ENCODE peak calls at places on chromosomes 3 and 15, in eight cellular contexts. I, J, L, S, Y, Q, D and E are unnamed samples.

GRCh38 chr3:107450254-107450653 is 72.5 kb upstream of the BBX start:
- DNase-seq in I (no peak), J (no peak), L (peak), S (no peak), Y (no peak), Q (no peak), D (no peak), E (peak)

GRCh38 chr3:107429330-107430181 is 52.3 kb downstream of the CCDC54 start:
- DNase-seq in I (peak), J (peak), L (peak), S (peak), Y (no peak), Q (peak), D (peak), E (peak)

GRCh38 chr3:15997274-15997943 is 177.1 kb upstream of the GALNT15 start:
- DNase-seq in I (peak), J (no peak), L (peak), S (no peak), Y (peak), Q (no peak), D (no peak), E (no peak)

GRCh38 chr3:55065331-55065730 is 137.5 kb upstream of the LRTM1 start:
- DNase-seq in I (no peak), J (peak), L (no peak), S (no peak), Y (no peak), Q (no peak), D (peak), E (no peak)

GRCh38 chr3:70916375-70917055 is 604.1 kb upstream of the MDFIC2 start:
- DNase-seq in I (no peak), J (no peak), L (peak), S (no peak), Y (no peak), Q (peak), D (no peak), E (peak)

GRCh38 chr3:129827765-129828164 is 65.7 kb downstream of the TMCC1 start:
- DNase-seq in I (peak), J (no peak), L (no peak), S (no peak), Y (peak), Q (no peak), D (no peak), E (no peak)

GRCh38 chr15:34271493-34271892 is 46.7 kb downstream of the EMC4 start:
- DNase-seq in I (no peak), J (no peak), L (peak), S (peak), Y (no peak), Q (peak), D (no peak), E (peak)

GRCh38 chr3:120446891-120447668 is 3.7 kb downstream of the FSTL1 start:
- DNase-seq in I (no peak), J (no peak), L (no peak), S (no peak), Y (no peak), Q (no peak), D (no peak), E (no peak)

GRCh38 chr3:99505646-99506269 is 132.6 kb upstream of the COL8A1 start:
- DNase-seq in I (peak), J (peak), L (peak), S (peak), Y (peak), Q (no peak), D (no peak), E (peak)

GRCh38 chr15:67907175-67907723 is 67.4 kb upstream of the RNU6-1 start:
- DNase-seq in I (no peak), J (no peak), L (no peak), S (no peak), Y (no peak), Q (no peak), D (no peak), E (no peak)

GRCh38 chr3:68033850-68034249 is 379.4 kb upstream of the SUCLG2 start:
- DNase-seq in I (no peak), J (no peak), L (no peak), S (no peak), Y (no peak), Q (no peak), D (no peak), E (no peak)

GRCh38 chr3:124281453-124282316 is 289.8 kb upstream of the ROPN1 start:
- DNase-seq in I (peak), J (peak), L (peak), S (peak), Y (no peak), Q (peak), D (peak), E (peak)

GRCh38 chr15:58752716-58753115 is 3.2 kb upstream of the ADAM10 start:
- DNase-seq in I (no peak), J (no peak), L (no peak), S (no peak), Y (no peak), Q (no peak), D (no peak), E (no peak)

GRCh38 chr3:155871746-155872158 is 1.3 kb downstream of the GMPS start:
- DNase-seq in I (no peak), J (no peak), L (no peak), S (peak), Y (no peak), Q (no peak), D (no peak), E (no peak)

GRCh38 chr3:46284981-46285683 is 42.9 kb downstream of the CCR3 start:
- DNase-seq in I (peak), J (no peak), L (no peak), S (no peak), Y (no peak), Q (no peak), D (no peak), E (peak)

GRCh38 chr3:137295336-137295735 is 337.6 kb downstream of the IL20RB start:
- DNase-seq in I (no peak), J (no peak), L (no peak), S (no peak), Y (no peak), Q (no peak), D (no peak), E (no peak)

GRCh38 chr3:120726784-120727183 is 15.5 kb downstream of the RABL3 start:
- DNase-seq in I (no peak), J (no peak), L (peak), S (no peak), Y (no peak), Q (no peak), D (no peak), E (no peak)

GRCh38 chr3:55416381-55416821 is 70.7 kb downstream of the WNT5A start:
- DNase-seq in I (no peak), J (no peak), L (peak), S (peak), Y (no peak), Q (no peak), D (no peak), E (peak)

GRCh38 chr3:16477054-16477453 is 36.4 kb downstream of the RFTN1 start:
- DNase-seq in I (no peak), J (no peak), L (peak), S (no peak), Y (no peak), Q (no peak), D (no peak), E (no peak)

GRCh38 chr15:29348308-29348914 is 78.8 kb upstream of the NSMCE3 start:
- DNase-seq in I (no peak), J (no peak), L (peak), S (no peak), Y (no peak), Q (no peak), D (peak), E (no peak)

GRCh38 chr3:8760506-8760905 is 8.9 kb downstream of the OXTR start:
- DNase-seq in I (no peak), J (no peak), L (peak), S (no peak), Y (no peak), Q (no peak), D (no peak), E (no peak)

GRCh38 chr3:194120789-194121770 is 14.9 kb upstream of the HES1 start:
- DNase-seq in I (no peak), J (no peak), L (no peak), S (no peak), Y (no peak), Q (no peak), D (no peak), E (no peak)

GRCh38 chr3:48571938-48572337 is 8.4 kb upstream of the UCN2 start:
- DNase-seq in I (no peak), J (no peak), L (no peak), S (no peak), Y (no peak), Q (peak), D (no peak), E (no peak)

GRCh38 chr3:179037361-179037760 is 34.2 kb downstream of the ZMAT3 start:
- DNase-seq in I (no peak), J (peak), L (peak), S (peak), Y (no peak), Q (no peak), D (no peak), E (no peak)

GRCh38 chr3:184466413-184466960 is 86.6 kb downstream of the CHRD start:
- DNase-seq in I (peak), J (peak), L (peak), S (peak), Y (no peak), Q (no peak), D (peak), E (no peak)

GRCh38 chr15:67097893-67098740 is 32.7 kb downstream of the SMAD3 start:
- DNase-seq in I (peak), J (no peak), L (peak), S (peak), Y (no peak), Q (no peak), D (no peak), E (no peak)

GRCh38 chr3:35739964-35740527 is 100.7 kb downstream of the ARPP21 start:
- DNase-seq in I (no peak), J (peak), L (no peak), S (no peak), Y (no peak), Q (no peak), D (no peak), E (no peak)

GRCh38 chr3:188416041-188416440 is 262.1 kb downstream of the LPP start:
- DNase-seq in I (no peak), J (no peak), L (peak), S (no peak), Y (no peak), Q (no peak), D (no peak), E (no peak)

GRCh38 chr3:139934557-139935070 is 371 bp upstream of the CLSTN2 start:
- DNase-seq in I (no peak), J (peak), L (peak), S (peak), Y (no peak), Q (no peak), D (peak), E (no peak)
- H3K9ac ChIP-seq in I (no peak), J (peak), L (no peak), S (no peak), Y (no peak), Q (no peak), D (no peak), E (no peak)

DNA sequence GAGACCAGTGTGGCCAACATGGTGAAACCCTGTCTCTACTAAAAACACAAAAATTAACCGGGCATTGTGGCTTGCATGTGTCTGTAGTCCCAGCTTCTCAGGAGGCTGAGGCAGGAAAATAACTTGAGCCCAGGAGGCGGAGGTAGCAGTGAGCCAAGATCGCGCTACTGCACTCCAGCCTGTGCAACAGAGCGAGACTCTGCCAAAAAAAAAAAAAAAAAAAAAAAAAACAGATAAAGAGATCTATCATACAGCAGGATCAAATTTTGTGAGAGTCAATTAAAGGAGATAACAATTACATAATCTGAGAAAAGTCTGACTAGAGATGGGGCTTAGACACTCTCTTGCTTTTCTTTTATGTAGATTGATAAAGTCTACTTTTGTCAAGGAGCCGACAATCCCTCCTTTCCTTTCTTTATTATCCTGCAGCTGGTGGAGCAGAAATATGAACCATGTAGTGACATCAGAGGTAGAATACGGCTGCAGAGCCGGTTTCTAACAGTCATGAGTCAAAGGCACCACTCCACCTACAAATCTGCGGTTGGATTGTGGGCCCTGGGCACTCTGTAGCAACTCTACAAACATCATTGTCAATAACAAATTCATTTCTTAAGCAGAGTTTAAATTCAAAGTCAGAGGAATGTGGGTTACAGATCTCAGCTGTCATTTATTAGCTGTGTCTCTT is 9.0 kb downstream of the C2CD4A start:
- DNase-seq in I (no peak), J (no peak), L (peak), S (peak), Y (no peak), Q (no peak), D (no peak), E (peak)
- H3K4me2 ChIP-seq in I (no peak), J (no peak), L (no peak), S (no peak), Y (no peak), Q (no peak), D (no peak), E (peak)

GRCh38 chr3:192819001-192819569 is 91.7 kb upstream of the FGF12 start:
- DNase-seq in I (no peak), J (peak), L (peak), S (peak), Y (peak), Q (no peak), D (no peak), E (peak)
- H3K9ac ChIP-seq in I (no peak), J (no peak), L (no peak), S (no peak), Y (no peak), Q (no peak), D (no peak), E (no peak)

DNA sequence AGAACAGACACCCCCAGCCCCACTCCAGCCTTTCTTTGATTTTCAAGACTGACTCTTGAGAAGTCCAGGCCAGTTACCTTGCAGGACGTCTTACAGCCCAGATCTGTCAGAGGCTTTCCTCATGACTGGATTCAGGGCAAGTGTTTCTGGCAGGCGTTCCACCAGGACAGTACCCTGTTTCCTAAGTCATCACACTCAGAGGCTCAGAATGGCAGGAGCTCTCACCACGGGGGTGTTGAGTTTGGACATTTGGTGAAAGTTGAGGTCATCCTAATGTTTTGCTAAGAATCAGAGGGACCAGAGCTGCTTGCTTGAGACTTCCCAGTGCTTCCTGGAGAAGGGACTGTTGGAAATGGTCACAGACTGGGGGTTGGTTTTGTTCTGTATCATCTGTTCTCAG is 9.4 kb downstream of the NRROS start:
- DNase-seq in I (no peak), J (no peak), L (peak), S (no peak), Y (no peak), Q (no peak), D (no peak), E (no peak)
- H3K4me2 ChIP-seq in I (no peak), J (no peak), L (no peak), S (no peak), Y (peak), Q (no peak), D (no peak), E (no peak)

DNA sequence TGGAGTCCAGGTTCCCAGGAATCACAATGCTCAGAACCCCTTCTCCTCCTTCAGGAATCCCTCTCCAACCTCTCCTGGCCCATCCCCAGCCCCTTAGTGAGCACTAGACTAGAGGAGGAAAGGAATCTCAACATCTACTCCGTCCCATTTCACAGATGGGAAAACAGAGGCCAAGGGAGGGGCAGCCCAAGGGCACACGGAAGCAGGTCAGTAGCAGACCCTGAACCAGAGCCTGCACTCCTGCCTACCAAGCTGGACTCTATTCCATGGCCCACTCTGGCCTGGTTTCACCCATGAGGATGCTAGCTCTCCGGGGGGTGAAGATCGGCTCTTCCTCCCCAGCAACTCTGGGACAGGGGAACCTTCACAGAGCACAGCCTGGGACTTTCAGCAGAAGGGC is 14.3 kb downstream of the SEMA7A start:
- DNase-seq in I (no peak), J (no peak), L (no peak), S (no peak), Y (no peak), Q (no peak), D (no peak), E (no peak)
- H3K9ac ChIP-seq in I (no peak), J (no peak), L (peak), S (no peak), Y (no peak), Q (peak), D (no peak), E (no peak)

GRCh38 chr3:101638262-101638745 is 38.6 kb downstream of the ZBTB11 start:
- DNase-seq in I (no peak), J (peak), L (no peak), S (no peak), Y (no peak), Q (peak), D (peak), E (peak)

GRCh38 chr3:101637461-101637860 is 39.5 kb downstream of the ZBTB11 start:
- DNase-seq in I (no peak), J (no peak), L (no peak), S (no peak), Y (no peak), Q (no peak), D (no peak), E (no peak)

GRCh38 chr3:101634591-101635196 is 42.2 kb downstream of the ZBTB11 start:
- DNase-seq in I (no peak), J (no peak), L (no peak), S (no peak), Y (no peak), Q (no peak), D (no peak), E (no peak)

GRCh38 chr3:101635345-101635744 is 41.6 kb downstream of the ZBTB11 start:
- DNase-seq in I (no peak), J (no peak), L (no peak), S (no peak), Y (no peak), Q (no peak), D (no peak), E (peak)

DNA sequence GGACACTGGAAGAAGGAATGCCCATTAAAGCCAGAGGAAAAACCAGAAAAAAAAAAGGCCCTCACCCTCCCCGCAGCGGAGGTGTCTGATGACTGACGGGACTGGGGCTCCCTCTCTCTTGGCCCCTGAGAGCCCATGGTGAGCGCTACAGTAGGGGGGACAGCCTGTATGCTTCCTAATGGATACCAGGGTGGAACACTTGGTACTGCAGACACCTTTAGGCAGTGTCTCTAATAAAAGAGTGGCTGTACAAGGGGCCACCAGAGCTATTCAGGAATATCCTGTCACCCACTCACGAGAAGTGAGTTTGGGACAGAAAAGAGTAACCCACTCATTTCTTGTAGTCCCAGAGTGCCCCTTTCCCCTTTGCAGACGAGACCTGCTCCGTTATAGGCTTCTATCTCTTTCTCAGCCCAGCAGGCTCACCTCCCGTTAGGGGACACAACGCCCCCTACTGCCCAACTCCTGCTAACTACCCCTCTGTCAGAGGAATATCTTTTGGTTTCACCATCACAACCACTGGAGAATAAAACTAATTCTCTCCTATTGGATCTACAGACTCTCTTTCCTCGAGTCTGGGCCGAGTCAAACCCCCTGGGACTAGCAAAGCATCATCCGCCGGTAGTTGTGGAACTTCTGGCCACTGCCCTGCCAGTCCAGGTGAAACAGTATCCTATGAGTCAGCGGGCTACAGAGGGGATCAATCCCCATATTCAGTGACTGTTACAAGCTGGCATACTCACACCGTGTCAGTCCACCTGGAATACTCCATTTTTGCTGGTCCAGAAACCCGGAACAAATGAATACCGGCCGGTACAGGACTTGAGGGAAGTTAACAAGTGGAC is 40.8 kb downstream of the ZBTB11 start:
- DNase-seq in I (peak), J (peak), L (peak), S (peak), Y (peak), Q (peak), D (peak), E (peak)
- H3K4me2 ChIP-seq in I (peak), J (no peak), L (peak), S (peak), Y (no peak), Q (peak), D (no peak), E (no peak)